ENCODE peak calls at places on chromosomes 16 and 17, in ten cellular contexts. One of them, this sample, is unnamed.
A peak's percentile ranks its signal among the peaks of the same experiment; 100 is the strongest.

GRCh38 chr16:30179931-30180330 is 3.5 kb upstream of the CORO1A start:
- DNase-seq in GM13976: no peak
- DNase-seq in KG1: no peak
- DNase-seq in NCI-H1436: no peak
- DNase-seq in Ammon's horn: no peak
- DNase-seq in omental fat pad: no peak
- DNase-seq in effector CD8-positive, alpha-beta T cell: no peak
- DNase-seq in AG20443: no peak
- DNase-seq in T-cell: no peak
- DNase-seq in aorta: no peak
- DNase-seq in this sample: no peak

GRCh38 chr17:27455914-27456680 is at the start of gene KSR1:
- DNase-seq in KG1: no peak
- DNase-seq in T-cell: peak; percentile 69
- DNase-seq in AG20443: peak; percentile 92
- DNase-seq in omental fat pad: peak; percentile 46
- DNase-seq in Ammon's horn: peak; percentile 91
- DNase-seq in NCI-H1436: peak; percentile 82
- DNase-seq in effector CD8-positive, alpha-beta T cell: peak; percentile 63
- DNase-seq in aorta: peak; percentile 91
- DNase-seq in GM13976: peak; percentile 94
- DNase-seq in this sample: peak; percentile 41

GRCh38 chr16:24516900-24517669 is 22.3 kb upstream of the RBBP6 start:
- DNase-seq in NCI-H1436: peak; percentile 79
- DNase-seq in Ammon's horn: peak; percentile 91
- DNase-seq in GM13976: peak; percentile 72
- DNase-seq in KG1: peak; percentile 77
- DNase-seq in AG20443: peak; percentile 83
- DNase-seq in omental fat pad: peak; percentile 74
- DNase-seq in effector CD8-positive, alpha-beta T cell: peak; percentile 50
- DNase-seq in aorta: peak; percentile 85
- DNase-seq in T-cell: peak; percentile 68
- DNase-seq in this sample: peak; percentile 47

GRCh38 chr17:48470388-48471034 is 40.5 kb upstream of the SKAP1 start:
- DNase-seq in GM13976: no peak
- DNase-seq in AG20443: peak; percentile 32
- DNase-seq in NCI-H1436: no peak
- DNase-seq in omental fat pad: no peak
- DNase-seq in T-cell: no peak
- DNase-seq in Ammon's horn: no peak
- DNase-seq in KG1: no peak
- DNase-seq in aorta: no peak
- DNase-seq in effector CD8-positive, alpha-beta T cell: no peak
- DNase-seq in this sample: no peak

GRCh38 chr17:148757-149156 is 11.4 kb downstream of the SCGB1C2 start:
- DNase-seq in effector CD8-positive, alpha-beta T cell: no peak
- DNase-seq in NCI-H1436: no peak
- DNase-seq in omental fat pad: no peak
- DNase-seq in KG1: no peak
- DNase-seq in aorta: peak; percentile 59
- DNase-seq in T-cell: no peak
- DNase-seq in Ammon's horn: no peak
- DNase-seq in GM13976: no peak
- DNase-seq in AG20443: no peak
- DNase-seq in this sample: no peak

GRCh38 chr16:85275533-85276249 is 163.4 kb upstream of the CIBAR2 start:
- DNase-seq in T-cell: peak; percentile 56
- DNase-seq in GM13976: peak; percentile 94
- DNase-seq in AG20443: peak; percentile 92
- DNase-seq in effector CD8-positive, alpha-beta T cell: peak; percentile 58
- DNase-seq in aorta: peak; percentile 93
- DNase-seq in omental fat pad: peak; percentile 60
- DNase-seq in Ammon's horn: peak; percentile 84
- DNase-seq in KG1: peak; percentile 81
- DNase-seq in NCI-H1436: peak; percentile 73
- DNase-seq in this sample: peak; percentile 65

GRCh38 chr17:50675627-50676026 is 32.1 kb downstream of the ANKRD40 start:
- DNase-seq in omental fat pad: peak; percentile 16
- DNase-seq in NCI-H1436: no peak
- DNase-seq in effector CD8-positive, alpha-beta T cell: no peak
- DNase-seq in KG1: no peak
- DNase-seq in aorta: no peak
- DNase-seq in GM13976: no peak
- DNase-seq in AG20443: no peak
- DNase-seq in T-cell: no peak
- DNase-seq in Ammon's horn: no peak
- DNase-seq in this sample: peak; percentile 29

GRCh38 chr17:58060596-58061191 is 22.5 kb upstream of the DYNLL2 start:
- DNase-seq in aorta: no peak
- DNase-seq in T-cell: no peak
- DNase-seq in KG1: no peak
- DNase-seq in Ammon's horn: peak; percentile 79
- DNase-seq in effector CD8-positive, alpha-beta T cell: no peak
- DNase-seq in GM13976: no peak
- DNase-seq in NCI-H1436: peak; percentile 7
- DNase-seq in omental fat pad: no peak
- DNase-seq in AG20443: no peak
- DNase-seq in this sample: no peak

GRCh38 chr16:82504811-82505210 is 122.0 kb upstream of the CDH13 start:
- DNase-seq in KG1: no peak
- DNase-seq in omental fat pad: no peak
- DNase-seq in Ammon's horn: no peak
- DNase-seq in AG20443: no peak
- DNase-seq in effector CD8-positive, alpha-beta T cell: no peak
- DNase-seq in aorta: no peak
- DNase-seq in T-cell: no peak
- DNase-seq in GM13976: no peak
- DNase-seq in NCI-H1436: no peak
- DNase-seq in this sample: no peak

GRCh38 chr16:8572919-8573724 is 17.2 kb downstream of the TMEM114 start:
- DNase-seq in NCI-H1436: no peak
- DNase-seq in Ammon's horn: peak; percentile 31
- DNase-seq in effector CD8-positive, alpha-beta T cell: no peak
- DNase-seq in omental fat pad: no peak
- DNase-seq in AG20443: peak; percentile 61
- DNase-seq in KG1: no peak
- DNase-seq in T-cell: no peak
- DNase-seq in GM13976: peak; percentile 39
- DNase-seq in aorta: no peak
- DNase-seq in this sample: peak; percentile 19

GRCh38 chr17:27792095-27792494 is 8.2 kb downstream of the NOS2 start:
- DNase-seq in aorta: no peak
- DNase-seq in AG20443: no peak
- DNase-seq in T-cell: no peak
- DNase-seq in Ammon's horn: no peak
- DNase-seq in omental fat pad: no peak
- DNase-seq in KG1: no peak
- DNase-seq in GM13976: no peak
- DNase-seq in NCI-H1436: no peak
- DNase-seq in effector CD8-positive, alpha-beta T cell: no peak
- DNase-seq in this sample: no peak

GRCh38 chr17:48595107-48595999 is 1.8 kb upstream of the HOXB5 start:
- DNase-seq in Ammon's horn: no peak
- DNase-seq in GM13976: no peak
- DNase-seq in T-cell: no peak
- DNase-seq in KG1: no peak
- DNase-seq in effector CD8-positive, alpha-beta T cell: no peak
- DNase-seq in AG20443: no peak
- DNase-seq in aorta: no peak
- DNase-seq in NCI-H1436: no peak
- DNase-seq in omental fat pad: no peak
- DNase-seq in this sample: no peak